ENCODE peak calls at places on chromosomes 16 and 17, in five cellular contexts. S, I, P, N and U are unnamed samples.

GRCh38 chr16:65384441-65384840 is 262.6 kb upstream of the CDH11 start:
- DNase-seq in P (no peak), N (no peak), I (no peak), S (no peak), U (no peak)

GRCh38 chr17:20925954-20926353 is 116.9 kb downstream of the USP22 start:
- DNase-seq in N (no peak), P (no peak), S (no peak), I (no peak), U (no peak)

GRCh38 chr17:2975469-2975958 is 87.9 kb downstream of the OR1D5 start:
- DNase-seq in S (no peak), I (no peak), N (no peak), P (peak), U (no peak)

GRCh38 chr16:8564934-8565345 is 25.4 kb downstream of the TMEM114 start:
- DNase-seq in N (no peak), P (no peak), I (no peak), S (no peak), U (no peak)

GRCh38 chr16:85781685-85782370 is 17.5 kb downstream of the EMC8 start:
- DNase-seq in I (no peak), P (peak), N (no peak), S (no peak), U (no peak)

GRCh38 chr16:68291227-68291626 is 19.5 kb downstream of the SLC7A6OS start:
- DNase-seq in N (no peak), P (no peak), S (no peak), I (no peak), U (no peak)

GRCh38 chr17:2029911-2030778 is at the start of gene DPH1:
- DNase-seq in S (peak), N (peak), P (peak), I (peak), U (peak)

GRCh38 chr17:35889818-35890773 is 9.9 kb upstream of the CCL5 start:
- DNase-seq in P (no peak), N (no peak), I (no peak), S (no peak), U (no peak)

GRCh38 chr16:57304169-57305061 is 19.9 kb upstream of the PLLP start:
- DNase-seq in N (no peak), I (peak), P (peak), S (peak), U (no peak)

GRCh38 chr17:77898521-77899434 is 59.7 kb upstream of the TNRC6C start:
- DNase-seq in I (no peak), S (no peak), P (no peak), N (no peak), U (no peak)

GRCh38 chr16:64711596-64711995 is 410.3 kb downstream of the CDH11 start:
- DNase-seq in N (no peak), I (no peak), P (no peak), S (no peak), U (no peak)

GRCh38 chr16:57092786-57093301 is 461 bp downstream of the CPNE2 start:
- DNase-seq in I (no peak), P (no peak), S (peak), N (peak), U (peak)

GRCh38 chr17:57541472-57542394 is 203.4 kb downstream of the CCDC182 start:
- DNase-seq in N (peak), S (peak), P (no peak), I (no peak), U (no peak)

GRCh38 chr17:32187276-32187675 is 45.0 kb downstream of the RHOT1 start:
- DNase-seq in N (no peak), P (no peak), I (no peak), S (no peak), U (no peak)

GRCh38 chr17:38735161-38735997 is 5.2 kb downstream of the CISD3 start:
- DNase-seq in I (no peak), S (peak), P (peak), N (peak), U (peak)

GRCh38 chr16:22161999-22162657 is at the start of gene SDR42E2:
- DNase-seq in P (no peak), N (peak), I (no peak), S (peak), U (peak)

GRCh38 chr16:67942200-67942509 is 1.8 kb downstream of the LCAT start:
- DNase-seq in S (peak), N (peak), I (no peak), P (peak), U (peak)

GRCh38 chr17:57293077-57293476 is 36.8 kb downstream of the MSI2 start:
- DNase-seq in I (no peak), N (no peak), P (peak), S (no peak), U (no peak)

GRCh38 chr16:4315185-4316102 is at the start of gene GLIS2:
- DNase-seq in N (peak), I (no peak), S (peak), P (no peak), U (peak)

GRCh38 chr17:57677858-57678257 is 67.2 kb downstream of the CCDC182 start:
- DNase-seq in N (no peak), I (no peak), S (no peak), P (no peak), U (no peak)

GRCh38 chr16:54374136-54374535 is 87.5 kb upstream of the IRX3 start:
- DNase-seq in I (no peak), P (no peak), N (no peak), S (no peak), U (no peak)

GRCh38 chr16:19338335-19338734 is 52.8 kb downstream of the CLEC19A start:
- DNase-seq in N (peak), S (peak), I (no peak), P (no peak), U (no peak)

GRCh38 chr16:75206749-75207451 is at the start of gene CTRB2:
- DNase-seq in S (no peak), I (no peak), N (no peak), P (no peak), U (no peak)

GRCh38 chr16:887846-888245 is 82.9 kb downstream of the LMF1 start:
- DNase-seq in N (no peak), S (no peak), P (no peak), I (no peak), U (no peak)

GRCh38 chr17:80445152-80446110 is 30.5 kb downstream of the ENDOV start:
- DNase-seq in P (no peak), I (no peak), N (no peak), S (no peak), U (no peak)

GRCh38 chr17:12637015-12637414 is 28.7 kb upstream of the MYOCD start:
- DNase-seq in I (no peak), N (no peak), S (peak), P (no peak), U (no peak)

GRCh38 chr17:34974794-34975428 is 5.4 kb upstream of the LIG3 start:
- DNase-seq in I (no peak), N (no peak), P (no peak), S (no peak), U (no peak)

GRCh38 chr16:78562156-78562555 is 462.7 kb downstream of the WWOX start:
- DNase-seq in I (no peak), N (no peak), P (no peak), S (no peak), U (no peak)

GRCh38 chr16:86877835-86878234 is 299.5 kb downstream of the FOXL1 start:
- DNase-seq in N (no peak), S (no peak), P (no peak), I (no peak), U (no peak)

GRCh38 chr17:28949185-28950016 is 1.9 kb downstream of the PHF12 start:
- DNase-seq in P (no peak), S (peak), N (peak), I (no peak), U (peak)

GRCh38 chr17:28951991-28952975 is 965 bp upstream of the PHF12 start:
- DNase-seq in P (peak), N (peak), S (peak), I (peak), U (peak)

GRCh38 chr17:28950017-28950751 is 1.1 kb downstream of the PHF12 start:
- DNase-seq in N (peak), S (peak), P (peak), I (no peak), U (peak)

GRCh38 chr17:28951428-28951990 is at the start of gene PHF12:
- DNase-seq in I (peak), N (peak), P (peak), S (peak), U (peak)

GRCh38 chr17:28950752-28951427 is 428 bp downstream of the PHF12 start:
- DNase-seq in N (no peak), S (no peak), I (no peak), P (no peak), U (no peak)
- TF ChIP-seq ESRRA in N (no peak), S (no peak), I (no peak), P (no peak), U (no peak)

GRCh38 chr17:42342242-42343008 is 45.8 kb downstream of the STAT3 start:
- DNase-seq in I (no peak), S (no peak), P (no peak), N (no peak), U (no peak)
- TF ChIP-seq ESRRA in I (no peak), S (no peak), P (no peak), N (no peak), U (no peak)

GRCh38 chr17:8366231-8366630 is 10.3 kb downstream of the KRABD2 start:
- DNase-seq in I (no peak), P (no peak), N (no peak), S (no peak), U (no peak)
- TF ChIP-seq ESRRA in I (no peak), P (no peak), N (no peak), S (no peak), U (no peak)

DNA sequence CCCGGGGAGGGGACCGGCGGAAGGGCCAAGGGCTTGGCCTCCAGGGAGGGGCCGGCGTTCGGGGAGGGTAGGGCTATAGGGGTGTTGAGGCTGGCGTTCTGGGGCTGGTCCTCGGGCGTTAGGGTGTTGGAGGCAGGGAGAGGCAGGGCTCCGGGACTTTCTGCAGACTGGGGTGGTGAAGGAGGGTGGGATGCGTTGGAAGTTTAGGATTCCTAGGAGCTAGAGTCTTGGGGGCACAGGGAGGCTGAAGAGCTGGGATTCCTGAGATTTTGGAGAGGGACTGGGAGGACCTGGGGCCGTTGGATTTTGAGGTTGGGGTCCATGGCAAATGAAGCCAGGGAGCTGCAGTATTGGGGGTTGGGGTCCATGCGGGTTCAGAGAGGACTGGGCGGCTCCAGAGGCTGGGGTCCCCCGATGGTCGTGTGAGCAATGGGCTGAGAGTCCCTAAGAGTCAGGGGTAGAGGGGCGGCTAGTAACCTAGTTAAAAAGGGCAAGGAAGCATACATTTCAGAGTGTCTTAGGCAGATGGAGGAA is 740 bp downstream of the NFATC2IP start:
- DNase-seq in I (no peak), N (no peak), P (no peak), S (no peak), U (peak)
- TF ChIP-seq ESRRA in I (no peak), N (no peak), P (peak), S (no peak), U (no peak)

GRCh38 chr16:2857451-2858244 is at the start of gene PRSS22:
- DNase-seq in P (no peak), N (no peak), I (no peak), S (no peak), U (peak)

GRCh38 chr16:2858245-2859025 is 465 bp upstream of the PRSS22 start:
- DNase-seq in S (no peak), I (no peak), N (no peak), P (no peak), U (peak)

GRCh38 chr16:2856686-2857450 is 1.1 kb downstream of the PRSS22 start:
- DNase-seq in P (no peak), N (no peak), S (no peak), I (no peak), U (no peak)

GRCh38 chr16:2859686-2860265 is 1.8 kb upstream of the PRSS22 start:
- DNase-seq in N (no peak), S (no peak), P (no peak), I (no peak), U (no peak)

DNA sequence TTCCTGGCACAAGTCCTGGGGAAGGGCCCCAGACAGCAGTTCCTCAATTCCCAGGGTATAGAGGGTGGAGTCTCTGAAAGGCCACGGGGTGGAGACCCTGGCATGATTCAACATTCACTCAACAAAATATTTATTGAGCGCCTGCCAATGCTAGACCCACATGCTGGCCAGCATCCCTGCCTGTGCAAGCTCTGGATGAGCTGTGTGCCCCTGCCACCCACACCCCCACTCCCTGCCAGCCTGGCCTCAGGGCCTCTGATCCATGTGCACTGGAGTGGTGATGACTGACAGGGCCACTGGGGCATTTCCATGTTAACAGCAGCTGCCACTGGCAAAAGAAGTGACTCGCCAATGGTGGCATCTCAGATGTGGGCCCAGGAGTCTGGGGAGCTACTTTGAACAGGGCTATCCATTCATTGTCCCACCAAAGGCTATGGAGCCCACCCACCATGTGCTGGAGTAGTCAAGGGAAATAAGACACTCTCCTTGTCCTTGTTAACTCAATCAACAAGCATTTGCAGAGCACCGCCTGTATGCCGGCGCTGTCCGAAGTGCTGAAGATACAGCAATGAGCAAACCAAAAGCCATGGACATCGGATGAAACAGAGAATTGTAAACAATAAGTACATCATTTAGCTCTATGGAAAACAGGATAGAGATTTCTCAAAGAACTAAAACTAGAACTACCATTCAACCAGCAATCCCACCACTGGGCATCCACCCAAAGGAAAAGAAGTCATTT is 3.0 kb upstream of the PRSS22 start:
- DNase-seq in I (no peak), S (no peak), P (no peak), N (peak), U (no peak)
- TF ChIP-seq ESRRA in I (no peak), S (no peak), P (no peak), N (no peak), U (no peak)